ENCODE peak calls at places on chromosomes 12 and 14, in seven cellular contexts. P, H, Y, D, T, Q and A are unnamed samples.

GRCh38 chr12:65025070-65025469 is 96.0 kb downstream of the WIF1 start:
- DNase-seq in P (no peak), T (no peak), D (no peak), Y (no peak), H (no peak), Q (no peak), A (no peak)

GRCh38 chr12:55931780-55932545 is 1.0 kb downstream of the DGKA start:
- DNase-seq in P (no peak), H (no peak), Y (peak; percentile 27), Q (peak; percentile 84), D (no peak), T (peak; percentile 68), A (peak; percentile 56)

GRCh38 chr12:95131589-95132335 is 58.3 kb upstream of the NR2C1 start:
- DNase-seq in T (no peak), H (no peak), Y (no peak), D (no peak), Q (peak; percentile 47), P (no peak), A (peak; percentile 37)

GRCh38 chr12:7608184-7608911 is 57.4 kb downstream of the APOBEC1 start:
- DNase-seq in T (no peak), Y (no peak), H (no peak), P (no peak), Q (no peak), D (no peak), A (no peak)

GRCh38 chr14:23627961-23628360 is 8.2 kb upstream of the DHRS2 start:
- DNase-seq in T (no peak), Y (no peak), H (no peak), D (no peak), P (no peak), Q (peak; percentile 30), A (peak; percentile 26)

GRCh38 chr14:88063807-88064206 is 58.9 kb downstream of the GPR65 start:
- DNase-seq in Y (no peak), D (no peak), H (no peak), Q (no peak), P (no peak), T (no peak), A (peak; percentile 6)

GRCh38 chr12:131331148-131331750 is 377.5 kb downstream of the ADGRD1 start:
- DNase-seq in T (no peak), D (no peak), H (no peak), Y (no peak), P (no peak), Q (no peak), A (no peak)

GRCh38 chr12:9319044-9319841 is 111.0 kb upstream of the PZP start:
- DNase-seq in P (no peak), Q (no peak), H (no peak), D (no peak), Y (no peak), T (no peak), A (no peak)

GRCh38 chr14:21431126-21431525 is 24.8 kb downstream of the CHD8 start:
- DNase-seq in D (no peak), P (no peak), H (no peak), Q (no peak), T (no peak), Y (no peak), A (no peak)

GRCh38 chr14:89444536-89445125 is 27.6 kb upstream of the FOXN3 start:
- DNase-seq in P (no peak), Y (no peak), T (no peak), H (no peak), D (no peak), Q (peak; percentile 14), A (peak; percentile 35)

GRCh38 chr12:106840217-106840616 is 65.7 kb downstream of the RIC8B start:
- DNase-seq in H (no peak), Q (peak; percentile 41), P (no peak), Y (no peak), D (no peak), T (no peak), A (peak; percentile 85)

GRCh38 chr12:14471497-14471896 is 96.2 kb downstream of the PLBD1 start:
- DNase-seq in P (no peak), H (no peak), D (no peak), Q (no peak), Y (no peak), T (no peak), A (no peak)

GRCh38 chr14:103480595-103480994 is 42.0 kb downstream of the CKB start:
- DNase-seq in H (no peak), Q (no peak), Y (no peak), T (no peak), D (no peak), P (no peak), A (no peak)

GRCh38 chr14:95700221-95700976 is 13.5 kb downstream of the TCL1A start:
- DNase-seq in H (no peak), D (no peak), T (no peak), Y (no peak), P (no peak), Q (no peak), A (no peak)

GRCh38 chr12:109710747-109711595 is 2.7 kb upstream of the FAM222A start:
- DNase-seq in T (no peak), Y (no peak), D (no peak), P (no peak), H (no peak), Q (peak; percentile 45), A (peak; percentile 78)